ENCODE peak calls at places on chromosomes 2 and 18, in seven cellular contexts. T, H, G, W, A, J and C are unnamed samples.

GRCh38 chr2:195269220-195269619 is 387.8 kb upstream of the SLC39A10 start:
- DNase-seq in T (no peak), W (no peak), H (no peak), J (peak), G (no peak), A (no peak), C (no peak)

GRCh38 chr2:14039134-14039533 is 593.4 kb upstream of the LRATD1 start:
- DNase-seq in H (no peak), A (no peak), G (no peak), T (no peak), W (no peak), J (no peak), C (no peak)

GRCh38 chr2:209830722-209831465 is 59.3 kb downstream of the UNC80 start:
- DNase-seq in W (no peak), J (no peak), H (no peak), T (no peak), A (no peak), G (no peak), C (no peak)

GRCh38 chr2:35347561-35347960 is 1008.0 kb upstream of the CRIM1 start:
- DNase-seq in A (no peak), W (no peak), J (no peak), T (no peak), G (no peak), H (no peak), C (no peak)

GRCh38 chr2:64401501-64401880 is 52.5 kb upstream of the LGALSL start:
- DNase-seq in W (no peak), A (no peak), G (no peak), T (no peak), J (peak), H (no peak), C (no peak)

GRCh38 chr2:154709215-154709614 is 10.7 kb downstream of the KCNJ3 start:
- DNase-seq in W (no peak), H (no peak), A (no peak), G (no peak), J (no peak), T (no peak), C (no peak)

GRCh38 chr2:230700447-230700846 is 12.2 kb upstream of the CAB39 start:
- DNase-seq in A (no peak), H (no peak), J (no peak), G (no peak), T (no peak), W (no peak), C (no peak)

GRCh38 chr2:234410526-234410925 is 86.4 kb downstream of the ARL4C start:
- DNase-seq in J (no peak), W (no peak), T (no peak), H (no peak), A (no peak), G (no peak), C (no peak)

GRCh38 chr2:98866033-98866432 is 70.0 kb downstream of the CRACDL start:
- DNase-seq in H (no peak), G (no peak), T (no peak), J (no peak), W (no peak), A (no peak), C (no peak)

GRCh38 chr2:191359186-191359585 is 114.0 kb downstream of the MYO1B start:
- DNase-seq in J (no peak), W (no peak), T (no peak), H (no peak), A (no peak), G (no peak), C (no peak)

GRCh38 chr2:235300368-235301201 is 193.3 kb upstream of the AGAP1 start:
- DNase-seq in J (no peak), G (peak), T (no peak), H (no peak), W (peak), A (peak), C (no peak)

GRCh38 chr18:49133112-49133511 is 182.3 kb upstream of the SMAD7 start:
- DNase-seq in G (no peak), J (no peak), A (no peak), W (no peak), H (no peak), T (no peak), C (no peak)

GRCh38 chr18:49127606-49128190 is 176.9 kb upstream of the SMAD7 start:
- DNase-seq in T (no peak), A (no peak), W (no peak), G (no peak), J (no peak), H (no peak), C (no peak)

GRCh38 chr18:49135871-49136270 is 185.1 kb upstream of the SMAD7 start:
- DNase-seq in H (no peak), W (no peak), J (peak), G (peak), A (no peak), T (no peak), C (no peak)

DNA sequence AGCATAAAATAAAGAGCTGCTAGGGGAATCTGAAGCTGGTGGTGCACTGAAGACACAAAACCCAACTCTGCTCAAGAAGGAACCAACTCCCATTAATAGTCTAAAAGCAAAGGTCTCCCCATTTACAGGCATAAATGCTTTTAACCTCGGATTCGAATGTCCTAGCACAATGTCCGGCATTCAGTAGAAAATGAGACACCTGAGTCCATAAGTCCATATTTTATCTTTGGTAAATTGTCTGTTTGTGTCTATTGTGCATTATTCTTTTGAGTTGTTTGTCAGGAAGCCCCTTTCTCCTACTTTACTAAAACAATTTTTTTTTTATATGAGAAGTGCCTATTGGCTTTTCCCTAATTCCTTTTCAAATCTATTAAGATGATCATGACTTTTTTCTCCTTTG is 179.5 kb upstream of the SMAD7 start:
- DNase-seq in W (no peak), J (no peak), A (no peak), G (no peak), T (no peak), H (no peak), C (no peak)
- TF ChIP-seq CTCF in W (no peak), J (no peak), A (no peak), G (no peak), T (no peak), H (no peak), C (no peak)

DNA sequence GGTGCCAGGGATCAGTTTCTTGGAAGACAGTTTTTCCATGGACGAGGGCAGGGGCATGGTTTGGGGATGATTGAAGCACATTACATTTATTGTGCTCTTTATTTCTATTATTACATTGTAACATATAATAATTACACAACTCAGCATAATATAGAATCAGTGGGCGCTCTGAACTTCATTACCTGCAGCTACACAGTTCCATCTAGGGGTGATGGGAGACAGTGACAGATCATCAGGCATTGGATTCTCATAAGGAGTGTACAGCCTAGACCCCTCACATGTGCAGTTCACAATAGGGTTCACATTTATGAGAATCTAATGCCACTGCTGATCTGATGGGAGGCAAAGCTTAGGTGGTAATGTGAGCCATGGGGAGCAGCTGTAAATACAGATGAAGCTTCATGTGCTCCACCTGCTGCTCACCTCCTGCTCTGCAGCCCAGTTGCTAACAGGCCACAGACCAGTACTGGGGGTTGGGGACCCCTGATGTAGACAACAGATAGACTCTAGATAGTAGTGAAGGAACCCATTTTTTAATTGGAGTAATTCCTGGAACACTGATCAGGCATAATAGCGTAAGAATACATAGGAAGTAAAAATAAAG is 41.5 kb upstream of the MC4R start:
- DNase-seq in A (no peak), J (peak), W (no peak), H (no peak), G (no peak), T (peak), C (no peak)
- TF ChIP-seq CTCF in A (peak), J (peak), W (peak), H (no peak), G (peak), T (peak), C (peak)

DNA sequence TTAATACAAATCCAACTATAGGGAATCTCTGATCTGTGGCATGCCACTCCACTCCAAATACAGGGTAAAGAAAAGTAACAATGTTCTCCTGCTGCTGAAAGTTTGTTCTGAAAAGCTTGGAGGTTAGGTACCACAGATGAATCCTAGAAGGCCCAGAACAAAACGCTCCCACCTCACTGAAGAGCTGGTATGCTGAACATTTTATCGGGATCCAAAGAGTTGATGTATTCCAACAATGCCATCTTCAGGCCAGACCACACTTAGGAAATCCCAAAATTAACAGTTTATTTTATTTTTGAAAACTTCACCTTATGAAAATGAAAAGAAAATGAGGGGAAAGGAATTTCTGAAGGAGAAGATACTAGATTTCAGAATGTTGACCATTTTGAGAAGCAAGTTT is 145.1 kb upstream of the CDH19 start:
- DNase-seq in J (no peak), H (no peak), A (no peak), G (no peak), T (no peak), W (no peak), C (no peak)
- TF ChIP-seq CTCF in J (no peak), H (no peak), A (no peak), G (no peak), T (peak), W (no peak), C (no peak)

GRCh38 chr2:37648316-37649011 is 23.0 kb downstream of the CDC42EP3 start:
- DNase-seq in A (no peak), G (no peak), W (no peak), J (no peak), T (no peak), H (peak), C (no peak)
- TF ChIP-seq CTCF in A (no peak), G (no peak), W (no peak), J (no peak), T (no peak), H (peak), C (peak)

DNA sequence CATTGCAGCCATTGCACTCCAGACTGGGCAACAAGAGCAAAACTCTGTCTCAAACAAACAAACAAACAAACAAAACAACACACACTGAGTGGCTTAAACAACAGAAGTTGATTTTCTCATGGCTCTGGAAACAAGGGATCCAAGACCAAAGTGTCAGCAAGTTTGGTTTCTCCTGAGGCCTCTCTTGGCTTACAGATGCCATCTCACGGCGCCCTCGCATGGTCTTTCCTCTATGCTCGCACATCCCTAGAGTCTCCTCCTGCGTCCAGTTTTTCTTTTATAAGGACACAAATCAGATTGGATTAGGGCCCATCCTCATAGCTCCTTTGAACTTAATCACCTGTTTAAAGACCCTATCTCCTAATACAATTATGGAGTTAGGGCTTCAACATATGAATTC is 133.4 kb upstream of the LRRTM1 start:
- DNase-seq in J (peak), H (no peak), A (no peak), G (no peak), W (no peak), T (no peak), C (no peak)
- TF ChIP-seq CTCF in J (peak), H (no peak), A (no peak), G (no peak), W (no peak), T (no peak), C (no peak)